ENCODE peak calls at places on chromosome 19, in six cellular contexts. One of them, this sample, is unnamed.

GRCh38 chr19:10740798-10741197 is 22.9 kb downstream of the DNM2 start:
- DNase-seq in breast epithelium: no peak
- DNase-seq in cardiac muscle cell: no peak
- DNase-seq in fibroblast of lung: no peak
- DNase-seq in Peyer's patch: no peak
- DNase-seq in AG04450: no peak
- DNase-seq in this sample: no peak

GRCh38 chr19:33501957-33502356 is 19.6 kb downstream of the PEPD start:
- DNase-seq in fibroblast of lung: no peak
- DNase-seq in cardiac muscle cell: no peak
- DNase-seq in breast epithelium: no peak
- DNase-seq in Peyer's patch: peak; percentile 18
- DNase-seq in AG04450: no peak
- DNase-seq in this sample: no peak

GRCh38 chr19:46603752-46604241 is 2.7 kb downstream of the CALM3 start:
- DNase-seq in AG04450: no peak
- DNase-seq in breast epithelium: no peak
- DNase-seq in Peyer's patch: no peak
- DNase-seq in cardiac muscle cell: no peak
- DNase-seq in fibroblast of lung: no peak
- DNase-seq in this sample: peak; percentile 33

GRCh38 chr19:35812220-35813042 is at the start of gene PRODH2:
- DNase-seq in cardiac muscle cell: no peak
- DNase-seq in Peyer's patch: no peak
- DNase-seq in breast epithelium: no peak
- DNase-seq in AG04450: no peak
- DNase-seq in fibroblast of lung: no peak
- DNase-seq in this sample: no peak

GRCh38 chr19:17863520-17864182 is 3.9 kb downstream of the RPL18A start:
- DNase-seq in Peyer's patch: no peak
- DNase-seq in cardiac muscle cell: no peak
- DNase-seq in fibroblast of lung: no peak
- DNase-seq in AG04450: no peak
- DNase-seq in breast epithelium: no peak
- DNase-seq in this sample: no peak

GRCh38 chr19:55443824-55444719 is 972 bp upstream of the SHISA7 start:
- DNase-seq in fibroblast of lung: no peak
- DNase-seq in cardiac muscle cell: no peak
- DNase-seq in AG04450: no peak
- DNase-seq in breast epithelium: no peak
- DNase-seq in Peyer's patch: no peak
- DNase-seq in this sample: no peak

GRCh38 chr19:30692517-30692870 is 320.3 kb downstream of the ZNF536 start:
- DNase-seq in AG04450: no peak
- DNase-seq in breast epithelium: no peak
- DNase-seq in cardiac muscle cell: no peak
- DNase-seq in fibroblast of lung: no peak
- DNase-seq in Peyer's patch: no peak
- DNase-seq in this sample: peak; percentile 16

GRCh38 chr19:39363909-39364457 is 21.8 kb downstream of the SAMD4B start:
- DNase-seq in Peyer's patch: no peak
- DNase-seq in AG04450: no peak
- DNase-seq in fibroblast of lung: no peak
- DNase-seq in breast epithelium: no peak
- DNase-seq in cardiac muscle cell: no peak
- DNase-seq in this sample: peak; percentile 30

GRCh38 chr19:23776507-23777205 is 18.0 kb upstream of the ZNF681 start:
- DNase-seq in Peyer's patch: no peak
- DNase-seq in breast epithelium: no peak
- DNase-seq in AG04450: no peak
- DNase-seq in fibroblast of lung: no peak
- DNase-seq in cardiac muscle cell: no peak
- DNase-seq in this sample: no peak

GRCh38 chr19:7153008-7153407 is 83.5 kb downstream of the ZNF557 start:
- DNase-seq in Peyer's patch: no peak
- DNase-seq in breast epithelium: no peak
- DNase-seq in fibroblast of lung: peak; percentile 11
- DNase-seq in cardiac muscle cell: no peak
- DNase-seq in AG04450: no peak
- DNase-seq in this sample: no peak

GRCh38 chr19:29371766-29372415 is 153.9 kb upstream of the VSTM2B start:
- DNase-seq in Peyer's patch: no peak
- DNase-seq in cardiac muscle cell: no peak
- DNase-seq in breast epithelium: no peak
- DNase-seq in fibroblast of lung: no peak
- DNase-seq in AG04450: no peak
- DNase-seq in this sample: no peak

GRCh38 chr19:36745870-36746269 is 26.7 kb downstream of the ZNF850 start:
- DNase-seq in AG04450: no peak
- DNase-seq in cardiac muscle cell: no peak
- DNase-seq in Peyer's patch: no peak
- DNase-seq in fibroblast of lung: no peak
- DNase-seq in breast epithelium: no peak
- DNase-seq in this sample: no peak

DNA sequence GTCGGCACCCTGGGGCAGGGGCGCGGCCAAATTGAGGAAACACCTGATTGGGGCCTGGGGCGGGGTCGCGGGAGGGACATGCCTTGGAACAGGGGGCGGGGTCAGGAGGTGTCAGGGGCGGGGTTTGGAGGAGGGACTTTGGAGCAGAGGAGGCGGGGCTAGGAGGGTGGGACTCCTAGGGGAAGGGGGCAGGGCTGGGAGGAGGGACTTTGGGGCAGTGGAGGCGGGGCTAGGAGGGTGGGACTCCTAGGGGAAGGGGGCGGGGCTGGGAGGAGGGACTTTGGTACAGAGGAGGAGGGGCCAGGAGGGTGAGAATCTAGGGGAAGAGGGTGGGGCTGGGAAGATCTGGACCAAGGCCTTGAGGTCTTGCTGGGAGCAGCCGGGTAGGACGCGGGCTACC is 21.9 kb downstream of the GRIN2D start:
- DNase-seq in AG04450: no peak
- DNase-seq in breast epithelium: peak; percentile 29
- DNase-seq in cardiac muscle cell: peak; percentile 66
- DNase-seq in Peyer's patch: peak; percentile 88
- DNase-seq in fibroblast of lung: peak; percentile 51
- DNase-seq in this sample: peak; percentile 69
- H3K4me3 ChIP-seq in AG04450: no peak overlapping the region
- H3K4me3 ChIP-seq in breast epithelium: peak overlapping the region; percentile 3
- H3K4me3 ChIP-seq in cardiac muscle cell: no peak overlapping the region
- H3K4me3 ChIP-seq in Peyer's patch: peak overlapping the region; percentile 13
- H3K4me3 ChIP-seq in fibroblast of lung: no peak overlapping the region
- H3K4me3 ChIP-seq in this sample: no peak overlapping the region

DNA sequence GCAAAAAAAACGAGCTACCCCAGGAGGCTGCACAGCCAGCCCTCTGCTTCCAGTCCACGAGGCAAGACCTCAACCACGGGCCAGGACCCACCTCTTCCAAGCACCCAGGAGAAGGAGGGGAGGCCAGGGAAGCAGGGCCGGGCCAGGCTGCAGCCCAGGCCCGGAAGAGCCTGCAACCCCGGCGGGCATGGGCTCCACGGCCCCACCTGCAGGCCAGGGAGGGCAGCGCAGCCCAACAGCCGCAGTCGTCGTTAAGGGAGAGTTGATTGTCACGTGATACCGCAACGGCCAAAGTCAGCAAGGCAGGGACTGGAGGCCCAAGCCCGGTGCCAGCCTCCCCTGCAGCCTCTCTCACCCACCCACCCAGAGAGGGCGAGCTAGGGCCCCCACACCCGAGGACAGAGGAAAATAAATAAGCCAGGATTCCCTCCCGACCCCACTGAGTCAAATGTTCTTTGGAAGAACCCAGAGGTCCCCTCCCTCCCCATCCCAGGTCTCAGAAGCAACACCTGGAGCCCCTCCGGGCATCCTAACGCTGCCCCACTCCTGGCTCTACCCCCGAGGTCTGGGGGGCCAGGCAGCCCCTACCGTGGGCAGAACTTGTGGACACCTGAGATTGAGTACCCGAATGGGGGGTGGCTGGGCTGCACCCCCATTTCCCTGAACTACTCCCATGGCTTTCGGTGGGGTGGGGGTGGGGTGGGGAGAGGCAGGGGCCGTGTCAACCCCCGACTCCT is 5.2 kb upstream of the REXO1 start:
- DNase-seq in AG04450: no peak
- DNase-seq in cardiac muscle cell: peak; percentile 76
- DNase-seq in breast epithelium: peak; percentile 79
- DNase-seq in fibroblast of lung: peak; percentile 57
- DNase-seq in Peyer's patch: peak; percentile 93
- DNase-seq in this sample: peak; percentile 88
- TF ChIP-seq CTCF in AG04450: peak; percentile 92
- TF ChIP-seq CTCF in cardiac muscle cell: peak; percentile 94
- TF ChIP-seq CTCF in breast epithelium: peak; percentile 86
- TF ChIP-seq CTCF in fibroblast of lung: peak; percentile 90
- TF ChIP-seq CTCF in Peyer's patch: peak; percentile 90
- TF ChIP-seq CTCF in this sample: peak; percentile 93

GRCh38 chr19:42467437-42467760 is 24.7 kb upstream of the CXCL17 start:
- DNase-seq in breast epithelium: no peak
- DNase-seq in cardiac muscle cell: no peak
- DNase-seq in AG04450: no peak
- DNase-seq in Peyer's patch: no peak
- DNase-seq in fibroblast of lung: no peak
- DNase-seq in this sample: no peak
- H3K4me3 ChIP-seq in breast epithelium: no peak overlapping the region
- H3K4me3 ChIP-seq in cardiac muscle cell: no peak overlapping the region
- H3K4me3 ChIP-seq in AG04450: no peak overlapping the region
- H3K4me3 ChIP-seq in Peyer's patch: no peak overlapping the region
- H3K4me3 ChIP-seq in fibroblast of lung: no peak overlapping the region
- H3K4me3 ChIP-seq in this sample: no peak overlapping the region

GRCh38 chr19:45104658-45105384 is 11.8 kb downstream of the PPP1R37 start:
- DNase-seq in AG04450: no peak
- DNase-seq in Peyer's patch: no peak
- DNase-seq in cardiac muscle cell: no peak
- DNase-seq in fibroblast of lung: no peak
- DNase-seq in breast epithelium: no peak
- DNase-seq in this sample: no peak

GRCh38 chr19:45102481-45102880 is 9.5 kb downstream of the PPP1R37 start:
- DNase-seq in fibroblast of lung: no peak
- DNase-seq in breast epithelium: no peak
- DNase-seq in cardiac muscle cell: no peak
- DNase-seq in AG04450: no peak
- DNase-seq in Peyer's patch: no peak
- DNase-seq in this sample: no peak

GRCh38 chr19:45103200-45103624 is 10.2 kb downstream of the PPP1R37 start:
- DNase-seq in cardiac muscle cell: no peak
- DNase-seq in breast epithelium: no peak
- DNase-seq in fibroblast of lung: no peak
- DNase-seq in Peyer's patch: no peak
- DNase-seq in AG04450: no peak
- DNase-seq in this sample: peak; percentile 37

GRCh38 chr19:45101796-45102195 is 8.8 kb downstream of the PPP1R37 start:
- DNase-seq in fibroblast of lung: no peak
- DNase-seq in breast epithelium: no peak
- DNase-seq in AG04450: no peak
- DNase-seq in Peyer's patch: no peak
- DNase-seq in cardiac muscle cell: no peak
- DNase-seq in this sample: no peak

DNA sequence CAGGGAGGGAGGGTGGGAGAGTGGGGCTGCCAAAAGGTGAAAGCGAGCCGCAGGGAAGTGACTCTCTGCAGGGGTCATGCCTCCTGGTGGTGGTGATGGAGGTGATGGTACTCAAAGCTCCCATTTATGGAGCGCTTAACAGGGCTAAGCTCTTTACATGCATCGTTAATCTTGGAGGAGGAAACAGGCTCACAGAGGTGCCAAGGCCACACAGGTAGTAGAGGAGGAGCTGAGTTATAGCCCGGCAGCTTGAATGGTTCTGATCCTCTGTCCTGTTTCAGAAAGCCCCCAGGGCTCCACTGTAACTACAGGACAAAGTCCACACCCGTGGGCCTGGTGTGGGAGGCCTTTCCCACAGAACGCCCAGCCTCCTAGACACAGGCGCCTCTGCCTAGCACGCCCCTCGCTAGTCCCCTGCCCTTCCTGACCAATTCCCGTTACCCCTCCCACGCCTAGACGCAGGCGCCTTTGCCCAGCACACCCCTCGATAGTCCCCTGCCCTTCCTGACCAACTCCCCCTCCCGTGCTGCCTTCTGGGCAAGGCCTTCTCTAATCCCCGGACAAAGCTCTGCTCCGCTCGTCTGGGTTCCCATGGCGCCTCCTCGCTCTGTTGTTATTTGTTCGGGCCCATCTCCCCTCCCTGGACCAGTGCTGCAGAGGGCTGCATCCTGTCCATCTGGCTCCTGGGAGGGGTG is 10.8 kb downstream of the PPP1R37 start:
- DNase-seq in Peyer's patch: no peak
- DNase-seq in cardiac muscle cell: no peak
- DNase-seq in fibroblast of lung: no peak
- DNase-seq in breast epithelium: no peak
- DNase-seq in AG04450: no peak
- DNase-seq in this sample: no peak
- TF ChIP-seq CTCF in Peyer's patch: no peak
- TF ChIP-seq CTCF in cardiac muscle cell: no peak
- TF ChIP-seq CTCF in fibroblast of lung: no peak
- TF ChIP-seq CTCF in breast epithelium: no peak
- TF ChIP-seq CTCF in AG04450: peak; percentile 26
- TF ChIP-seq CTCF in this sample: no peak

GRCh38 chr19:821976-822773 is 420 bp upstream of the PLPPR3 start:
- DNase-seq in cardiac muscle cell: peak; percentile 71
- DNase-seq in fibroblast of lung: no peak
- DNase-seq in AG04450: no peak
- DNase-seq in Peyer's patch: no peak
- DNase-seq in breast epithelium: no peak
- DNase-seq in this sample: no peak
- H3K4me3 ChIP-seq in cardiac muscle cell: peak overlapping the region; percentile 97
- H3K4me3 ChIP-seq in fibroblast of lung: no peak overlapping the region
- H3K4me3 ChIP-seq in AG04450: peak overlapping the region; percentile 48
- H3K4me3 ChIP-seq in Peyer's patch: no peak overlapping the region
- H3K4me3 ChIP-seq in breast epithelium: peak overlapping the region; percentile 26
- H3K4me3 ChIP-seq in this sample: peak overlapping the region; percentile 18

GRCh38 chr19:42465827-42466280 is 23.1 kb upstream of the CXCL17 start:
- DNase-seq in Peyer's patch: no peak
- DNase-seq in fibroblast of lung: no peak
- DNase-seq in AG04450: no peak
- DNase-seq in cardiac muscle cell: no peak
- DNase-seq in breast epithelium: no peak
- DNase-seq in this sample: no peak
- TF ChIP-seq CTCF in Peyer's patch: peak; percentile 20
- TF ChIP-seq CTCF in fibroblast of lung: no peak
- TF ChIP-seq CTCF in AG04450: no peak
- TF ChIP-seq CTCF in cardiac muscle cell: no peak
- TF ChIP-seq CTCF in breast epithelium: no peak
- TF ChIP-seq CTCF in this sample: no peak

This sample was measured in foreskin fibroblast.